ENCODE peak calls at places on chromosome 1, in ten cellular contexts. M is T-helper 17 cell; N is hepatocyte; K is IMR-90; X is A549; D is naive thymus-derived CD4-positive, alpha-beta T cell; E is uterus; J is AG04450; T is fibroblast of lung; Z is trophoblast cell. S is an unnamed sample.
A peak's percentile ranks its signal among the peaks of the same experiment; 100 is the strongest.

GRCh38 chr1:56025942-56026341 is 553.4 kb downstream of the PLPP3 start:
- DNase-seq in M (no peak), N (peak; percentile 29), K (peak; percentile 28), X (no peak), D (no peak), E (no peak), J (no peak), T (no peak), Z (peak; percentile 10), S (no peak)

GRCh38 chr1:33086384-33086850 is 5.5 kb downstream of the AZIN2 start:
- DNase-seq in M (no peak), N (peak; percentile 85), K (peak; percentile 78), X (peak; percentile 33), D (no peak), E (peak; percentile 72), J (peak; percentile 53), T (peak; percentile 86), Z (peak; percentile 68), S (peak; percentile 82)

GRCh38 chr1:94526152-94526551 is 15.4 kb downstream of the F3 start:
- DNase-seq in M (no peak), N (no peak), K (peak; percentile 71), X (no peak), D (no peak), E (no peak), J (no peak), T (peak; percentile 68), Z (no peak), S (no peak)

GRCh38 chr1:207431508-207431907 is 22.6 kb upstream of the CR2 start:
- DNase-seq in M (no peak), N (no peak), K (no peak), X (no peak), D (no peak), E (no peak), J (no peak), T (no peak), Z (no peak), S (no peak)

GRCh38 chr1:86753700-86754099 is 49.3 kb downstream of the SH3GLB1 start:
- DNase-seq in M (no peak), N (no peak), K (peak; percentile 10), X (no peak), D (peak; percentile 9), E (no peak), J (no peak), T (no peak), Z (no peak), S (no peak)

GRCh38 chr1:116345830-116346229 is 27.2 kb upstream of the ATP1A1 start:
- DNase-seq in M (peak; percentile 46), N (no peak), K (no peak), X (no peak), D (peak; percentile 88), E (no peak), J (no peak), T (no peak), Z (no peak), S (no peak)

GRCh38 chr1:44367932-44368331 is 12.9 kb upstream of the ERI3 start:
- DNase-seq in M (no peak), N (no peak), K (no peak), X (no peak), D (no peak), E (no peak), J (no peak), T (no peak), Z (no peak), S (no peak)

GRCh38 chr1:162538815-162539431 is 22.6 kb upstream of the UAP1 start:
- DNase-seq in M (no peak), N (no peak), K (peak; percentile 94), X (no peak), D (no peak), E (no peak), J (peak; percentile 75), T (peak; percentile 83), Z (peak; percentile 90), S (no peak)

GRCh38 chr1:178031856-178032320 is 62.0 kb upstream of the RASAL2 start:
- DNase-seq in M (no peak), N (peak; percentile 91), K (peak; percentile 93), X (peak; percentile 87), D (no peak), E (peak; percentile 85), J (peak; percentile 87), T (peak; percentile 95), Z (peak; percentile 75), S (peak; percentile 88)

GRCh38 chr1:83978056-83978455 is 20.9 kb downstream of the TTLL7 start:
- DNase-seq in M (no peak), N (no peak), K (no peak), X (no peak), D (no peak), E (no peak), J (no peak), T (no peak), Z (no peak), S (no peak)

GRCh38 chr1:159144571-159144970 is 26.8 kb upstream of the CADM3 start:
- DNase-seq in M (no peak), N (no peak), K (no peak), X (no peak), D (no peak), E (no peak), J (no peak), T (no peak), Z (no peak), S (no peak)

GRCh38 chr1:1490633-1491230 is 19.2 kb downstream of the ATAD3B start:
- DNase-seq in M (no peak), N (no peak), K (no peak), X (no peak), D (no peak), E (no peak), J (no peak), T (no peak), Z (no peak), S (no peak)

GRCh38 chr1:201883786-201884185 is 4.9 kb upstream of the SHISA4 start:
- DNase-seq in M (no peak), N (no peak), K (peak; percentile 43), X (no peak), D (no peak), E (no peak), J (no peak), T (peak; percentile 65), Z (peak; percentile 17), S (no peak)

GRCh38 chr1:72570815-72571214 is 288.5 kb upstream of the NEGR1 start:
- DNase-seq in M (no peak), N (no peak), K (no peak), X (no peak), D (no peak), E (no peak), J (no peak), T (no peak), Z (no peak), S (no peak)

GRCh38 chr1:247105966-247106365 is 1.8 kb upstream of the ZNF669 start:
- DNase-seq in M (no peak), N (no peak), K (no peak), X (no peak), D (no peak), E (no peak), J (no peak), T (no peak), Z (no peak), S (no peak)
- H3K9me3 ChIP-seq in M (peaks cover 12% of the 10 kb centered on the region), N (peaks cover 16% of the 10 kb centered on the region), K (peaks cover 8% of the 10 kb centered on the region), X (peaks cover 79% of the 10 kb centered on the region), D (peaks cover 10% of the 10 kb centered on the region), E (no peaks in the 10 kb centered on the region), J (peaks cover 15% of the 10 kb centered on the region), T (peaks cover 1% of the 10 kb centered on the region), Z (peaks cover 2% of the 10 kb centered on the region), S (peaks cover 16% of the 10 kb centered on the region)

GRCh38 chr1:152224093-152224492 is at the start of gene HRNR:
- DNase-seq in M (no peak), N (no peak), K (no peak), X (no peak), D (no peak), E (no peak), J (no peak), T (no peak), Z (no peak), S (no peak)
- H3K9me3 ChIP-seq in M (no peaks in the 10 kb centered on the region), N (no peaks in the 10 kb centered on the region), K (peaks cover 9% of the 10 kb centered on the region), X (no peaks in the 10 kb centered on the region), D (no peaks in the 10 kb centered on the region), E (no peaks in the 10 kb centered on the region), J (peaks cover 18% of the 10 kb centered on the region), T (no peaks in the 10 kb centered on the region), Z (peaks cover 20% of the 10 kb centered on the region), S (no peaks in the 10 kb centered on the region)

DNA sequence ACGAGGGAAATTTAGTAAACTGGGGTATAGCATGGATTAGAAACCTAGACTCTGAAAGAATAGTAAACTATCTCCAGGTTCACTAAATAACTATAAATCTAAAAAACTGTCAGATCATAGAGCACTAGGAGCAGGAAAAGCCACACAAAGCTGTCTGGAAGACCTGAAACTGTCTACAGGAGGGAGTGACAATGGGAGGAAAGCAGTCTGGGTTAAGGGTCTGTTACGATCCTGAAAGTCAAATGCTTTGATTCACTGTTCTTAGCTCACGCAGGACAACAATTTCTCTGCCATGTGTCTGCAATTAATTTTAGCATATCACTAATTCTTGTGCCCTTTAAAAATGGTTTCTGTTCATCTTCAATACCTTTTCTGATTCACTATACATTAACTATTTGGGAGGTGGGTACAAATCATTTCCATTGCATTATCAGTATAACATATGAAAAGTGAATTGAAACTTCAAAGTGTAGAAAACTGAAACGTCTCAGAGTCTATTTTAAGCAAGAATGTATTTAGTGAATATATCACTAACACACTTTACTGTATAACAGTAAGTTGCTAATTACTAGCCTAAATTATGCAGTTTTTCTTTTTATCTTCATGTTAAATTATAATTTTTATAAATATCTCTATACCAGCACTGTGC is 18.4 kb downstream of the CEP170 start:
- DNase-seq in M (no peak), N (no peak), K (no peak), X (no peak), D (no peak), E (no peak), J (no peak), T (no peak), Z (no peak), S (no peak)
- H3K9me3 ChIP-seq in M (peaks cover 4% of the 10 kb centered on the region), N (no peaks in the 10 kb centered on the region), K (peaks cover 4% of the 10 kb centered on the region), X (peaks cover 16% of the 10 kb centered on the region), D (no peaks in the 10 kb centered on the region), E (no peaks in the 10 kb centered on the region), J (peaks cover 4% of the 10 kb centered on the region), T (no peaks in the 10 kb centered on the region), Z (peaks cover 3% of the 10 kb centered on the region), S (no peaks in the 10 kb centered on the region)

GRCh38 chr1:163820190-163820589 is 498.4 kb downstream of the NUF2 start:
- DNase-seq in M (no peak), N (no peak), K (no peak), X (no peak), D (no peak), E (no peak), J (no peak), T (no peak), Z (no peak), S (no peak)

GRCh38 chr1:163820748-163821147 is 499.0 kb downstream of the NUF2 start:
- DNase-seq in M (no peak), N (no peak), K (no peak), X (no peak), D (no peak), E (no peak), J (no peak), T (peak; percentile 37), Z (no peak), S (no peak)

GRCh38 chr1:163822933-163823511 is 501.3 kb downstream of the NUF2 start:
- DNase-seq in M (no peak), N (no peak), K (no peak), X (no peak), D (no peak), E (no peak), J (no peak), T (no peak), Z (peak; percentile 3), S (no peak)

GRCh38 chr1:163824006-163824405 is 502.3 kb downstream of the NUF2 start:
- DNase-seq in M (no peak), N (no peak), K (peak; percentile 43), X (no peak), D (no peak), E (peak; percentile 40), J (no peak), T (peak; percentile 89), Z (peak; percentile 11), S (no peak)

GRCh38 chr1:163821679-163822078 is 499.9 kb downstream of the NUF2 start:
- DNase-seq in M (no peak), N (no peak), K (no peak), X (no peak), D (no peak), E (no peak), J (no peak), T (no peak), Z (no peak), S (no peak)
- H3K9me3 ChIP-seq in M (no peaks in the 10 kb centered on the region), N (no peaks in the 10 kb centered on the region), K (no peaks in the 10 kb centered on the region), X (no peaks in the 10 kb centered on the region), D (no peaks in the 10 kb centered on the region), E (no peaks in the 10 kb centered on the region), J (no peaks in the 10 kb centered on the region), T (no peaks in the 10 kb centered on the region), Z (no peaks in the 10 kb centered on the region), S (no peaks in the 10 kb centered on the region)

S was measured in right lobe of liver.